ENCODE peak calls at places on chromosomes 16 and 17, in five cellular contexts. One of them, this sample, is unnamed.

GRCh38 chr16:67216612-67217490 is 10.1 kb upstream of the TMEM208 start:
- DNase-seq in left lung: peak; percentile 56
- DNase-seq in neuronal stem cell: no peak
- DNase-seq in fibroblast of lung: no peak
- DNase-seq in transverse colon: no peak
- DNase-seq in this sample: peak; percentile 67

GRCh38 chr17:7825206-7825980 is 8.6 kb upstream of the KDM6B start:
- DNase-seq in left lung: no peak
- DNase-seq in neuronal stem cell: no peak
- DNase-seq in fibroblast of lung: no peak
- DNase-seq in transverse colon: no peak
- DNase-seq in this sample: no peak

GRCh38 chr17:6413073-6413472 is 21.8 kb downstream of the AIPL1 start:
- DNase-seq in left lung: no peak
- DNase-seq in neuronal stem cell: no peak
- DNase-seq in fibroblast of lung: peak; percentile 65
- DNase-seq in transverse colon: no peak
- DNase-seq in this sample: no peak

GRCh38 chr16:54525104-54525503 is 238.5 kb upstream of the IRX3 start:
- DNase-seq in left lung: no peak
- DNase-seq in neuronal stem cell: no peak
- DNase-seq in fibroblast of lung: no peak
- DNase-seq in transverse colon: no peak
- DNase-seq in this sample: no peak

GRCh38 chr16:72990003-72990521 is 57.9 kb downstream of the ZFHX3 start:
- DNase-seq in left lung: peak; percentile 47
- DNase-seq in neuronal stem cell: no peak
- DNase-seq in fibroblast of lung: peak; percentile 88
- DNase-seq in transverse colon: peak; percentile 68
- DNase-seq in this sample: no peak

GRCh38 chr17:60154616-60155426 is 5.0 kb downstream of the CA4 start:
- DNase-seq in left lung: no peak
- DNase-seq in neuronal stem cell: no peak
- DNase-seq in fibroblast of lung: peak; percentile 69
- DNase-seq in transverse colon: no peak
- DNase-seq in this sample: peak; percentile 37

GRCh38 chr16:72256398-72257048 is 84.6 kb upstream of the PMFBP1 start:
- DNase-seq in left lung: no peak
- DNase-seq in neuronal stem cell: no peak
- DNase-seq in fibroblast of lung: peak; percentile 66
- DNase-seq in transverse colon: no peak
- DNase-seq in this sample: no peak

GRCh38 chr17:10313037-10313672 is 59.7 kb downstream of the MYH13 start:
- DNase-seq in left lung: no peak
- DNase-seq in neuronal stem cell: no peak
- DNase-seq in fibroblast of lung: no peak
- DNase-seq in transverse colon: no peak
- DNase-seq in this sample: no peak

GRCh38 chr16:30184430-30185140 is 1.2 kb downstream of the CORO1A start:
- DNase-seq in left lung: peak; percentile 59
- DNase-seq in neuronal stem cell: no peak
- DNase-seq in fibroblast of lung: no peak
- DNase-seq in transverse colon: peak; percentile 54
- DNase-seq in this sample: peak; percentile 71

GRCh38 chr17:44689492-44690217 is at the start of gene CCDC43:
- DNase-seq in left lung: peak; percentile 92
- DNase-seq in neuronal stem cell: peak; percentile 90
- DNase-seq in fibroblast of lung: peak; percentile 96
- DNase-seq in transverse colon: peak; percentile 92
- DNase-seq in this sample: peak; percentile 95

GRCh38 chr17:16398270-16399267 is 16.8 kb upstream of the TRPV2 start:
- DNase-seq in left lung: no peak
- DNase-seq in neuronal stem cell: no peak
- DNase-seq in fibroblast of lung: no peak
- DNase-seq in transverse colon: no peak
- DNase-seq in this sample: no peak

GRCh38 chr17:76085066-76085730 is 6.2 kb downstream of the ZACN start:
- DNase-seq in left lung: no peak
- DNase-seq in neuronal stem cell: no peak
- DNase-seq in fibroblast of lung: no peak
- DNase-seq in transverse colon: no peak
- DNase-seq in this sample: no peak

GRCh38 chr17:32007463-32008298 is 498 bp downstream of the LRRC37B start:
- DNase-seq in left lung: peak; percentile 56
- DNase-seq in neuronal stem cell: peak; percentile 39
- DNase-seq in fibroblast of lung: peak; percentile 24
- DNase-seq in transverse colon: peak; percentile 28
- DNase-seq in this sample: peak; percentile 56

GRCh38 chr17:57577751-57578607 is 167.1 kb downstream of the CCDC182 start:
- DNase-seq in left lung: no peak
- DNase-seq in neuronal stem cell: peak; percentile 83
- DNase-seq in fibroblast of lung: peak; percentile 84
- DNase-seq in transverse colon: no peak
- DNase-seq in this sample: no peak

GRCh38 chr16:35533683-35534082 is 2074.3 kb downstream of the TP53TG3F start:
- DNase-seq in left lung: no peak
- DNase-seq in neuronal stem cell: no peak
- DNase-seq in fibroblast of lung: no peak
- DNase-seq in transverse colon: no peak
- DNase-seq in this sample: no peak

GRCh38 chr17:45299311-45299710 is 17.5 kb downstream of the MAP3K14 start:
- DNase-seq in left lung: no peak
- DNase-seq in neuronal stem cell: no peak
- DNase-seq in fibroblast of lung: peak; percentile 52
- DNase-seq in transverse colon: no peak
- DNase-seq in this sample: no peak

GRCh38 chr17:63848834-63849689 is 6.6 kb upstream of the SMARCD2 start:
- DNase-seq in left lung: peak; percentile 92
- DNase-seq in neuronal stem cell: peak; percentile 61
- DNase-seq in fibroblast of lung: peak; percentile 88
- DNase-seq in transverse colon: peak; percentile 93
- DNase-seq in this sample: peak; percentile 95

GRCh38 chr16:69329369-69330285 is 761 bp downstream of the PDF start:
- DNase-seq in left lung: peak; percentile 34
- DNase-seq in neuronal stem cell: no peak
- DNase-seq in fibroblast of lung: peak; percentile 14
- DNase-seq in transverse colon: peak; percentile 39
- DNase-seq in this sample: no peak

GRCh38 chr16:87058728-87059250 is 258.4 kb downstream of the C16orf95 start:
- DNase-seq in left lung: no peak
- DNase-seq in neuronal stem cell: no peak
- DNase-seq in fibroblast of lung: no peak
- DNase-seq in transverse colon: no peak
- DNase-seq in this sample: no peak

GRCh38 chr17:50046667-50047066 is 9.2 kb upstream of the ITGA3 start:
- DNase-seq in left lung: no peak
- DNase-seq in neuronal stem cell: no peak
- DNase-seq in fibroblast of lung: no peak
- DNase-seq in transverse colon: no peak
- DNase-seq in this sample: no peak

GRCh38 chr16:12236491-12237030 is 260.0 kb downstream of the SNX29 start:
- DNase-seq in left lung: no peak
- DNase-seq in neuronal stem cell: no peak
- DNase-seq in fibroblast of lung: no peak
- DNase-seq in transverse colon: no peak
- DNase-seq in this sample: no peak

GRCh38 chr17:78719630-78720298 is 62.3 kb downstream of the CYTH1 start:
- DNase-seq in left lung: no peak
- DNase-seq in neuronal stem cell: no peak
- DNase-seq in fibroblast of lung: no peak
- DNase-seq in transverse colon: no peak
- DNase-seq in this sample: no peak

GRCh38 chr16:80996688-80997138 is 10.0 kb downstream of the CMC2 start:
- DNase-seq in left lung: no peak
- DNase-seq in neuronal stem cell: no peak
- DNase-seq in fibroblast of lung: peak; percentile 1
- DNase-seq in transverse colon: no peak
- DNase-seq in this sample: no peak

GRCh38 chr17:47692895-47693666 is 880 bp upstream of the TBKBP1 start:
- DNase-seq in left lung: no peak
- DNase-seq in neuronal stem cell: no peak
- DNase-seq in fibroblast of lung: no peak
- DNase-seq in transverse colon: no peak
- DNase-seq in this sample: no peak

GRCh38 chr16:83728518-83728917 is 79.3 kb upstream of the HSBP1 start:
- DNase-seq in left lung: no peak
- DNase-seq in neuronal stem cell: no peak
- DNase-seq in fibroblast of lung: no peak
- DNase-seq in transverse colon: no peak
- DNase-seq in this sample: no peak

GRCh38 chr16:2936436-2937011 is 24.8 kb downstream of the FLYWCH1 start:
- DNase-seq in left lung: no peak
- DNase-seq in neuronal stem cell: no peak
- DNase-seq in fibroblast of lung: no peak
- DNase-seq in transverse colon: no peak
- DNase-seq in this sample: no peak

GRCh38 chr16:2933136-2933535 is 21.4 kb downstream of the FLYWCH1 start:
- DNase-seq in left lung: no peak
- DNase-seq in neuronal stem cell: no peak
- DNase-seq in fibroblast of lung: no peak
- DNase-seq in transverse colon: no peak
- DNase-seq in this sample: no peak

GRCh38 chr16:2935418-2935817 is 23.7 kb downstream of the FLYWCH1 start:
- DNase-seq in left lung: no peak
- DNase-seq in neuronal stem cell: no peak
- DNase-seq in fibroblast of lung: no peak
- DNase-seq in transverse colon: no peak
- DNase-seq in this sample: no peak

GRCh38 chr16:2933701-2934100 is 22.0 kb downstream of the FLYWCH1 start:
- DNase-seq in left lung: no peak
- DNase-seq in neuronal stem cell: no peak
- DNase-seq in fibroblast of lung: no peak
- DNase-seq in transverse colon: no peak
- DNase-seq in this sample: no peak

DNA sequence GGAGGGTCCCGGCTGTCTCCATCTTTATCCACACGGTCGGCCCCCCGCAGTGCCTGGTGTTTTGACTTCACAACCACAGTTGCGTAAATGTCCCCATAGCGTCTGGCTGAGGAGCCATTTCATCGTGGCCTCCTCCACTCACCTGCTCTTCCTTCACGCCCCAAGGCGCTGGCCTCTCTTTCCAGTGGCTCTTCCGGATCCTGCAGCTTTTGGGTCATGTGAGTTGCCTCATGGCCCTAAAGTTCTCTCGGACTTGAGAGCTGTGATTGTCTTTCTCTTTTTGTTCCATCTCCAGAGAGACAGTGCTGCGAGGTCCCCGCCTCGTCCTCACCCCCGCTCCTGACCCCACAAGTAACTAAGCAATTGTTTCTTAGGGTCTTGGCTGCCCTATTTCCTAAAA is 22.7 kb downstream of the FLYWCH1 start:
- DNase-seq in left lung: no peak
- DNase-seq in neuronal stem cell: no peak
- DNase-seq in fibroblast of lung: no peak
- DNase-seq in transverse colon: no peak
- DNase-seq in this sample: no peak
- H3K36me3 ChIP-seq in left lung: no peaks in the 10 kb centered on the region
- H3K36me3 ChIP-seq in neuronal stem cell: peaks cover 51% of the 10 kb centered on the region
- H3K36me3 ChIP-seq in fibroblast of lung: peaks cover 32% of the 10 kb centered on the region
- H3K36me3 ChIP-seq in transverse colon: peaks cover 53% of the 10 kb centered on the region
- H3K36me3 ChIP-seq in this sample: peaks cover 88% of the 10 kb centered on the region

DNA sequence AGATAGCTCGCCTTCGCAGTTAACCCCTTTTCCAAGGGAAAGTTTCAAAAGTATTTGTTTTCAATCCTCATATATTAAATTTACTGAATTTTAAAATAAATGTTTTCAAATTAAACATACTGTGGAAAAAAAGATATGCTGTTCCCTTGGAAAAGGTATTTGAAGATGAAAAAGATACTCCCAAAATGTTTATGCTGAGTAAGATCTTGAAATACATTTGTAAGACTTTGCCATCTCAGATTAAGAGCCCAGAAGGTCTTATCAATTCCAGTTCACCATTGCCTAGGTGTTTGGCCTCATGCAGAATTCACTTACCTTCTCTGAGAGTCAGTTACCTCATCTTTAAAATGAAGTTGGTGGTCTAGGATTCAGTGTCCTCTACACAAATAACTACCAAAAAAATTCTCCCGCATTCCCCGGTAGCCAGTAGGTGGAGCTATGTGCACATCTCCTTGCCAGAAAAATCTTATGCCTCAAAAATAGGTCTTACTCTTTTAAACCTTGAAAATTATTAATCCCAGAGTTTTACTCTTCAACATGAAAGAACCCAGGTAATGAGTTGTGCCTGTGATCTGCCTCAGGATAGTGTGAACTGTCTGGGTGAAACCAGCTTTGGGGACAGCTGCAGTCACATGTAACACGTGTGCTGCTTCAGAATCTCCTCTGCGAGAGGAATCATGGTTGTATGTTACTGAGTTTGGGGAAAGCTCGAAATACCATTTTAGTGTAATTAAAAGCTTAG is 178.3 kb downstream of the MRTFB start:
- DNase-seq in left lung: no peak
- DNase-seq in neuronal stem cell: peak; percentile 12
- DNase-seq in fibroblast of lung: peak; percentile 63
- DNase-seq in transverse colon: peak; percentile 35
- DNase-seq in this sample: no peak
- H3K36me3 ChIP-seq in left lung: no peaks in the 10 kb centered on the region
- H3K36me3 ChIP-seq in neuronal stem cell: peaks cover 97% of the 10 kb centered on the region
- H3K36me3 ChIP-seq in fibroblast of lung: peaks cover 14% of the 10 kb centered on the region
- H3K36me3 ChIP-seq in transverse colon: peaks cover 41% of the 10 kb centered on the region
- H3K36me3 ChIP-seq in this sample: peaks cover 97% of the 10 kb centered on the region

GRCh38 chr17:15247891-15248529 is 17.1 kb downstream of the PMP22 start:
- DNase-seq in left lung: no peak
- DNase-seq in neuronal stem cell: no peak
- DNase-seq in fibroblast of lung: no peak
- DNase-seq in transverse colon: no peak
- DNase-seq in this sample: no peak

GRCh38 chr17:15255713-15256454 is 9.2 kb downstream of the PMP22 start:
- DNase-seq in left lung: no peak
- DNase-seq in neuronal stem cell: no peak
- DNase-seq in fibroblast of lung: no peak
- DNase-seq in transverse colon: no peak
- DNase-seq in this sample: no peak

GRCh38 chr17:15249487-15249886 is 15.6 kb downstream of the PMP22 start:
- DNase-seq in left lung: no peak
- DNase-seq in neuronal stem cell: no peak
- DNase-seq in fibroblast of lung: no peak
- DNase-seq in transverse colon: no peak
- DNase-seq in this sample: no peak

GRCh38 chr17:15250459-15250858 is 14.7 kb downstream of the PMP22 start:
- DNase-seq in left lung: no peak
- DNase-seq in neuronal stem cell: no peak
- DNase-seq in fibroblast of lung: no peak
- DNase-seq in transverse colon: no peak
- DNase-seq in this sample: no peak
- H3K36me3 ChIP-seq in left lung: no peaks in the 10 kb centered on the region
- H3K36me3 ChIP-seq in neuronal stem cell: no peaks in the 10 kb centered on the region
- H3K36me3 ChIP-seq in fibroblast of lung: peaks cover 12% of the 10 kb centered on the region
- H3K36me3 ChIP-seq in transverse colon: no peaks in the 10 kb centered on the region
- H3K36me3 ChIP-seq in this sample: peaks cover 81% of the 10 kb centered on the region

DNA sequence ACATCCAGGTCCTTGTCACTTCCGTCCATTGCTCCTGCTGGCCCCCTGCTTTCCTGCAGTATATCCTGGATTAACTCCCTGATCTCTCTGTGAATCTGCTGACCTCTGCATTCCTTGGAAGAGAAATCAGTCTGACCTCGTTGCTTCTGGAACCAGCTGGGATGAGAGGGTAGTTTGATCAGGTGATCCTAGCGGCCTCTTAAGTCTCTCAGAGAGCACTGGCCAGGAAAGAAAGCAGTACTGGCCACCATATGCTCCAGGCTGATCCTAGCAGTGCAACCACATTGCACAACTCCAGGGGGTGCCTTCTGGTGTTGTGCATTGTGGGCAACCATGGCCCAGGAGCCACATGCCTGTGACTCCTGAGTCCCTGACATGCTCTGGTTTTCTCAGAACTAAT is 79.2 kb downstream of the ARHGAP23 start:
- DNase-seq in left lung: no peak
- DNase-seq in neuronal stem cell: no peak
- DNase-seq in fibroblast of lung: no peak
- DNase-seq in transverse colon: no peak
- DNase-seq in this sample: no peak
- H3K36me3 ChIP-seq in left lung: no peaks in the 10 kb centered on the region
- H3K36me3 ChIP-seq in neuronal stem cell: peaks cover 9% of the 10 kb centered on the region
- H3K36me3 ChIP-seq in fibroblast of lung: peaks cover 15% of the 10 kb centered on the region
- H3K36me3 ChIP-seq in transverse colon: no peaks in the 10 kb centered on the region
- H3K36me3 ChIP-seq in this sample: peaks cover 40% of the 10 kb centered on the region